ENCODE peak calls at places on chromosomes 4 and X, in six cellular contexts. One of them, this sample, is unnamed.

GRCh38 chr4:26126135-26126718 is 194.6 kb upstream of the RBPJ start:
- DNase-seq in MM.1S: no peak
- DNase-seq in upper lobe of left lung: no peak
- DNase-seq in thyroid gland: no peak
- DNase-seq in WERI-Rb-1: no peak
- DNase-seq in psoas muscle: no peak
- DNase-seq in this sample: no peak

GRCh38 chr4:115219315-115219840 is 106.0 kb upstream of the NDST4 start:
- DNase-seq in WERI-Rb-1: no peak
- DNase-seq in MM.1S: no peak
- DNase-seq in psoas muscle: no peak
- DNase-seq in thyroid gland: no peak
- DNase-seq in upper lobe of left lung: no peak
- DNase-seq in this sample: no peak

GRCh38 chr4:141011799-141012377 is 121.4 kb downstream of the RNF150 start:
- DNase-seq in psoas muscle: peak; percentile 53
- DNase-seq in WERI-Rb-1: no peak
- DNase-seq in MM.1S: no peak
- DNase-seq in upper lobe of left lung: no peak
- DNase-seq in thyroid gland: no peak
- DNase-seq in this sample: no peak

GRCh38 chr4:82357640-82358039 is 16.2 kb downstream of the HNRNPD start:
- DNase-seq in MM.1S: no peak
- DNase-seq in upper lobe of left lung: no peak
- DNase-seq in thyroid gland: no peak
- DNase-seq in WERI-Rb-1: no peak
- DNase-seq in psoas muscle: no peak
- DNase-seq in this sample: no peak

GRCh38 chrX:155028749-155029360 is 2.2 kb downstream of the FUNDC2 start:
- DNase-seq in psoas muscle: no peak
- DNase-seq in WERI-Rb-1: no peak
- DNase-seq in MM.1S: no peak
- DNase-seq in thyroid gland: no peak
- DNase-seq in upper lobe of left lung: no peak
- DNase-seq in this sample: no peak

GRCh38 chr4:85790582-85790981 is 315.6 kb downstream of the ARHGAP24 start:
- DNase-seq in psoas muscle: no peak
- DNase-seq in thyroid gland: no peak
- DNase-seq in upper lobe of left lung: no peak
- DNase-seq in MM.1S: no peak
- DNase-seq in WERI-Rb-1: no peak
- DNase-seq in this sample: no peak

GRCh38 chr4:102438873-102439614 is 62.1 kb upstream of the NFKB1 start:
- DNase-seq in psoas muscle: no peak
- DNase-seq in upper lobe of left lung: no peak
- DNase-seq in WERI-Rb-1: no peak
- DNase-seq in MM.1S: no peak
- DNase-seq in thyroid gland: no peak
- DNase-seq in this sample: peak; percentile 89

GRCh38 chr4:160537681-160538080 is 1434.8 kb downstream of the RAPGEF2 start:
- DNase-seq in thyroid gland: no peak
- DNase-seq in WERI-Rb-1: no peak
- DNase-seq in MM.1S: no peak
- DNase-seq in upper lobe of left lung: no peak
- DNase-seq in psoas muscle: no peak
- DNase-seq in this sample: no peak

GRCh38 chrX:49082472-49082871 is 2.8 kb upstream of the WDR45 start:
- DNase-seq in upper lobe of left lung: no peak
- DNase-seq in WERI-Rb-1: no peak
- DNase-seq in MM.1S: no peak
- DNase-seq in psoas muscle: no peak
- DNase-seq in thyroid gland: no peak
- DNase-seq in this sample: no peak

GRCh38 chr4:5463361-5463760 is 245.0 kb downstream of the EVC2 start:
- DNase-seq in WERI-Rb-1: no peak
- DNase-seq in thyroid gland: no peak
- DNase-seq in psoas muscle: no peak
- DNase-seq in upper lobe of left lung: no peak
- DNase-seq in MM.1S: no peak
- DNase-seq in this sample: no peak

GRCh38 chrX:147900349-147900748 is 11.4 kb upstream of the FMR1 start:
- DNase-seq in MM.1S: no peak
- DNase-seq in thyroid gland: no peak
- DNase-seq in psoas muscle: no peak
- DNase-seq in WERI-Rb-1: no peak
- DNase-seq in upper lobe of left lung: no peak
- DNase-seq in this sample: no peak

GRCh38 chr4:119725688-119726330 is 97.2 kb upstream of the PDE5A start:
- DNase-seq in upper lobe of left lung: no peak
- DNase-seq in thyroid gland: no peak
- DNase-seq in psoas muscle: no peak
- DNase-seq in MM.1S: no peak
- DNase-seq in WERI-Rb-1: no peak
- DNase-seq in this sample: no peak

GRCh38 chr4:83582289-83582756 is 46.4 kb downstream of the GPAT3 start:
- DNase-seq in MM.1S: no peak
- DNase-seq in upper lobe of left lung: no peak
- DNase-seq in WERI-Rb-1: peak; percentile 16
- DNase-seq in psoas muscle: no peak
- DNase-seq in thyroid gland: peak; percentile 79
- DNase-seq in this sample: no peak

GRCh38 chr4:146521543-146522097 is at the start of gene SLC10A7:
- DNase-seq in WERI-Rb-1: peak; percentile 89
- DNase-seq in thyroid gland: peak; percentile 71
- DNase-seq in psoas muscle: peak; percentile 81
- DNase-seq in upper lobe of left lung: peak; percentile 92
- DNase-seq in MM.1S: peak; percentile 84
- DNase-seq in this sample: no peak

GRCh38 chr4:71680706-71681105 is 103.2 kb downstream of the GC start:
- DNase-seq in upper lobe of left lung: no peak
- DNase-seq in psoas muscle: no peak
- DNase-seq in MM.1S: no peak
- DNase-seq in thyroid gland: no peak
- DNase-seq in WERI-Rb-1: no peak
- DNase-seq in this sample: no peak

GRCh38 chrX:71067727-71068051 is 445 bp downstream of the SNX12 start:
- DNase-seq in MM.1S: no peak
- DNase-seq in WERI-Rb-1: no peak
- DNase-seq in thyroid gland: no peak
- DNase-seq in psoas muscle: no peak
- DNase-seq in upper lobe of left lung: no peak
- DNase-seq in this sample: no peak

GRCh38 chr4:77804471-77804870 is 14.7 kb downstream of the CNOT6L start:
- DNase-seq in WERI-Rb-1: no peak
- DNase-seq in MM.1S: no peak
- DNase-seq in psoas muscle: no peak
- DNase-seq in thyroid gland: no peak
- DNase-seq in upper lobe of left lung: no peak
- DNase-seq in this sample: no peak

GRCh38 chr4:113406723-113407016 is 354.9 kb downstream of the CAMK2D start:
- DNase-seq in upper lobe of left lung: no peak
- DNase-seq in MM.1S: peak; percentile 56
- DNase-seq in thyroid gland: no peak
- DNase-seq in psoas muscle: no peak
- DNase-seq in WERI-Rb-1: no peak
- DNase-seq in this sample: no peak

GRCh38 chr4:6568689-6569332 is 6.2 kb upstream of the MAN2B2 start:
- DNase-seq in MM.1S: no peak
- DNase-seq in thyroid gland: no peak
- DNase-seq in upper lobe of left lung: no peak
- DNase-seq in psoas muscle: no peak
- DNase-seq in WERI-Rb-1: no peak
- DNase-seq in this sample: no peak

GRCh38 chr4:166527500-166527899 is 654.5 kb downstream of the TLL1 start:
- DNase-seq in thyroid gland: no peak
- DNase-seq in psoas muscle: no peak
- DNase-seq in MM.1S: no peak
- DNase-seq in upper lobe of left lung: no peak
- DNase-seq in WERI-Rb-1: no peak
- DNase-seq in this sample: no peak

GRCh38 chr4:25180524-25181131 is 20.4 kb upstream of the SEPSECS start:
- DNase-seq in MM.1S: peak; percentile 47
- DNase-seq in upper lobe of left lung: no peak
- DNase-seq in WERI-Rb-1: peak; percentile 52
- DNase-seq in thyroid gland: peak; percentile 31
- DNase-seq in psoas muscle: no peak
- DNase-seq in this sample: no peak

GRCh38 chr4:152115794-152116193 is 355.0 kb upstream of the GATB start:
- DNase-seq in thyroid gland: no peak
- DNase-seq in WERI-Rb-1: no peak
- DNase-seq in MM.1S: no peak
- DNase-seq in upper lobe of left lung: no peak
- DNase-seq in psoas muscle: no peak
- DNase-seq in this sample: no peak

GRCh38 chr4:30716158-30716557 is 4.0 kb upstream of the PCDH7 start:
- DNase-seq in MM.1S: peak; percentile 57
- DNase-seq in WERI-Rb-1: no peak
- DNase-seq in psoas muscle: no peak
- DNase-seq in thyroid gland: no peak
- DNase-seq in upper lobe of left lung: no peak
- DNase-seq in this sample: no peak

GRCh38 chrX:30039768-30040167 is 175.6 kb upstream of the MAGEB2 start:
- DNase-seq in MM.1S: no peak
- DNase-seq in upper lobe of left lung: no peak
- DNase-seq in WERI-Rb-1: no peak
- DNase-seq in thyroid gland: no peak
- DNase-seq in psoas muscle: no peak
- DNase-seq in this sample: peak; percentile 22

DNA sequence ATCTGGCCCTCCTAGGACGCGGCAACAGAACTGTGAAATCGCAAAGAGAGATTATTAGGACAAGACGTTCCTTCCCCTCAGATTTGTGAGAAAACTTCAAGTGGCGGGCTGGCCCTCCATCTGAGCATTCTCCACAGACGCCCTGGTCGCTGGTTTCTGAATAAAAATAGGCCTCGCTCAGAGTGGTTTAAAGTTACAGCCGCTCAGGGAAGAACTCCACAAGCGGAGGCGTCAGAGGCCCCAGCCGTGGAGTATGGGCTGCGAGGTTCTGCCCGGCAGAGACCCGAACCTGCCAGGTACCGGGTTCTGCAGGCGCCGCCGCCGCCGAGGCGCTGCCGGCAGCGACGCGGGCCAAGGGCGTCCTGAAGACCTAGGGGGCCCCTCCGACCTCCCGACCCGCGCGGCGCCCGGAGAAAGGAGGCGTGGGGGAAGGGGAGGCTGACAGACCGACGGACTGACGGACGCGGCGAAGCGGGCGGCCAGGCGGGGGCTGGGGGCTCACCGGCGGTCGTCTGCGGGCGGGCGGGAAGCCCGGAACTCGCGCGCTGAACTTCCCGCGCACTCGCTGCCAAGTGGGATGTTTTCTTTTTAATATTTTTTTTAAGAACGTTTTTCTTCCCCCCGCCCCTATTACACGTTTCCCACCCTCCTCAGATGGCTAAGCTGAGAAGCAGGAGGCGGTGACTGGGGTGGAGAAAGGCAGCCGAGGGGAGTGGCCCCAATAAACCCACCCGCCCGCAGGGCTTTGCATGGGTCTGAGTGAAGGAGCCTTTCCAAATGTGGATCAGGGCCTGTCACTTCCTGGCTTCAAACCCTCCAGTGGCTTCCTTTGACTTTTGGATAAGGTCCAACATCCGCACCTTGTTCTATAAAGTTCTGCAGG is at the start of gene PABPC4L:
- DNase-seq in psoas muscle: peak; percentile 54
- DNase-seq in upper lobe of left lung: peak; percentile 86
- DNase-seq in WERI-Rb-1: peak; percentile 36
- DNase-seq in MM.1S: no peak
- DNase-seq in thyroid gland: peak; percentile 57
- DNase-seq in this sample: no peak
- H3K4me3 ChIP-seq in psoas muscle: peak within 1 kb of the TSS; percentile 68
- H3K4me3 ChIP-seq in upper lobe of left lung: peak within 1 kb of the TSS; percentile 1
- H3K4me3 ChIP-seq in WERI-Rb-1: peak within 1 kb of the TSS; percentile 42
- H3K4me3 ChIP-seq in MM.1S: no peak within 1 kb of the TSS
- H3K4me3 ChIP-seq in thyroid gland: peak within 1 kb of the TSS; percentile 83
- H3K4me3 ChIP-seq in this sample: peak within 1 kb of the TSS; percentile 56

DNA sequence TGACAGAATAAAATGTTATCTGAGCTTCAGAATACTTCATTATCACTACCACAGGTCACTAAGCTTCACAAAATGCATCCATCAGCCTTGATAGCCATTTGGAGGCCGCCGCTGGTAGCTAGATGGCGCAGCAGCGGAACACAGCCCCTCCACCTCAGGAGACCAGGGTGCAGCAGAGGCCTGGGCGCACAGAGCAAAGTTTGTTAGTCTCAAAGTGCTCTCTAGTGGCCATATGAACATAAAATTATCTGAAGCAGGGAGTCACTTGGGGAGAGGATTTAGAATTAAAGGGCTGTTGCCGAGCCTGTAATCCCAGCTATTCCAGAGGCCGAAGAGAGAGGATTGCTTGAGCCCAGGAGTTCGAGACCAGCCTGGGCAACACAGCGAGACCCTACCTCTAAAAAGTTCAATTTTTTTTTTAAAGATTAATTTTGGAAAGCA is 8.1 kb upstream of the DCTD start:
- DNase-seq in psoas muscle: peak; percentile 68
- DNase-seq in thyroid gland: peak; percentile 76
- DNase-seq in WERI-Rb-1: peak; percentile 94
- DNase-seq in MM.1S: peak; percentile 90
- DNase-seq in upper lobe of left lung: peak; percentile 50
- DNase-seq in this sample: no peak
- TF ChIP-seq CTCF in psoas muscle: peak; percentile 30
- TF ChIP-seq CTCF in thyroid gland: peak; percentile 39
- TF ChIP-seq CTCF in WERI-Rb-1: peak; percentile 90
- TF ChIP-seq CTCF in MM.1S: peak; percentile 93
- TF ChIP-seq CTCF in upper lobe of left lung: no peak
- TF ChIP-seq CTCF in this sample: peak; percentile 55

GRCh38 chrX:129959493-129959832 is 23.0 kb upstream of the BCORL1 start:
- DNase-seq in thyroid gland: no peak
- DNase-seq in WERI-Rb-1: no peak
- DNase-seq in psoas muscle: no peak
- DNase-seq in upper lobe of left lung: peak; percentile 26
- DNase-seq in MM.1S: no peak
- DNase-seq in this sample: no peak
- H3K27me3 ChIP-seq in thyroid gland: no peaks in the 10 kb centered on the region
- H3K27me3 ChIP-seq in WERI-Rb-1: peaks cover 9% of the 10 kb centered on the region
- H3K27me3 ChIP-seq in psoas muscle: peaks cover 2% of the 10 kb centered on the region
- H3K27me3 ChIP-seq in upper lobe of left lung: no peaks in the 10 kb centered on the region
- H3K27me3 ChIP-seq in MM.1S: no peaks in the 10 kb centered on the region
- H3K27me3 ChIP-seq in this sample: no peaks in the 10 kb centered on the region

DNA sequence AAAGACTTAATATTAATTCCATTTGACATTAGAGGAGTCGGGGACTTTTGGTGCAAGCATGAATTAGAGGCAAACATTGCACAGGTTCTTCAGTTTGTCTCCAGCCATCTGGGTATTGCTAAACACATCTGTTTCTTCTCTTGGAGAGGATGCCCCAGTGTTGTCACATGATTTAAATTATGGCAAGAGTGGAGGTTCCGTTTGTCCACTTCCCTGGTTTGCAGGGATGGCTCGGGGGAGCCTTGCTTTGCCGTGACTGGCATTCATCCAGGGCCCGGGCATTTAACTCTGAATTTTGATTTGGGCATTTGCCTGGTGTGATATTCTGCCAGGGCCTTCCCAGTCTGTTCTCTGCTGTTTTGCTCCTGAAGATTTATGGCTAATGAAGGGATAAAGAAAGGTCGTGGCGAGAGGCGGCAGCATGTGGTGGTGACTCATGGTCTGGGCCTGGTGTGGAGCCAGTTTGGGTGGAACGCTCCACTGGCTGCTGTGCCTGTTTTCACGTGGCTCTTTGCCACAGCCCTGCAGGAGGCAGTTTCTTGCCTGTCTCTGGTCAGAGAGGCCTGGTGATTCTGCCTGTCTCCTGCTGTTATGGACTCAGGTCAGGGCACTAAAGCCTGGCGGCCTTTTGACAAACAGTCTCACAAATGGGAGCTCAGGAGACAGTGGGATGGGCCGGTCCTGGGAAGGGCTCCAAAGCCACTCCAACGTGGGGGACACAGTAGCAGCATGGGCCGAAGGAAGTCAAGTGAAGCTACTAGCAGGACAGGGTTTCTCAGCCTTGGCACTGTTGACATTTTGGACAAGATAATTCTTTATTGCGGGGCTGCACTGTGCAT is 99.4 kb upstream of the PGRMC2 start:
- DNase-seq in upper lobe of left lung: peak; percentile 14
- DNase-seq in WERI-Rb-1: peak; percentile 44
- DNase-seq in MM.1S: no peak
- DNase-seq in psoas muscle: peak; percentile 97
- DNase-seq in thyroid gland: peak; percentile 96
- DNase-seq in this sample: peak; percentile 86
- H3K4me3 ChIP-seq in upper lobe of left lung: no peak overlapping the region
- H3K4me3 ChIP-seq in WERI-Rb-1: no peak overlapping the region
- H3K4me3 ChIP-seq in MM.1S: no peak overlapping the region
- H3K4me3 ChIP-seq in psoas muscle: peak overlapping the region; percentile 35
- H3K4me3 ChIP-seq in thyroid gland: no peak overlapping the region
- H3K4me3 ChIP-seq in this sample: no peak overlapping the region